ENCODE peak calls at places on chromosomes 1 and 21, in six cellular contexts. M is ovary, F is PC-3, U is Peyer's patch, Z is body of pancreas, A is AG10803. S is an unnamed sample.

GRCh38 chr1:54546651-54547348 is 1.2 kb upstream of the ACOT11 start:
- DNase-seq in M (no peak), F (no peak), U (no peak), Z (no peak), A (no peak), S (no peak)

GRCh38 chr1:201488817-201489581 is 17.9 kb downstream of the CSRP1 start:
- DNase-seq in M (peak), F (peak), U (peak), Z (peak), A (peak), S (no peak)

GRCh38 chr21:27649323-27649722 is 682.4 kb upstream of the ADAMTS5 start:
- DNase-seq in M (no peak), F (peak), U (no peak), Z (no peak), A (peak), S (no peak)

GRCh38 chr21:34790834-34791233 is 122.0 kb downstream of the CLIC6 start:
- DNase-seq in M (no peak), F (peak), U (no peak), Z (no peak), A (no peak), S (no peak)

GRCh38 chr1:74689800-74690696 is 16.5 kb upstream of the ERICH3 start:
- DNase-seq in M (peak), F (peak), U (peak), Z (peak), A (peak), S (no peak)

GRCh38 chr1:41856361-41857285 is 62.1 kb downstream of the HIVEP3 start:
- DNase-seq in M (no peak), F (no peak), U (no peak), Z (no peak), A (peak), S (no peak)

GRCh38 chr1:155051777-155052398 is 772 bp downstream of the ADAM15 start:
- DNase-seq in M (peak), F (peak), U (peak), Z (peak), A (peak), S (no peak)

GRCh38 chr1:157585984-157586383 is 11.9 kb downstream of the FCRL4 start:
- DNase-seq in M (no peak), F (no peak), U (no peak), Z (no peak), A (no peak), S (no peak)

GRCh38 chr1:232792949-232793348 is 12.3 kb upstream of the MAP10 start:
- DNase-seq in M (no peak), F (no peak), U (no peak), Z (no peak), A (no peak), S (no peak)

GRCh38 chr1:62054188-62054587 is 140.5 kb upstream of the L1TD1 start:
- DNase-seq in M (no peak), F (no peak), U (no peak), Z (no peak), A (no peak), S (no peak)

GRCh38 chr1:101144868-101145808 is 91.7 kb upstream of the S1PR1 start:
- DNase-seq in M (no peak), F (no peak), U (no peak), Z (no peak), A (no peak), S (no peak)

GRCh38 chr1:199855580-199855979 is 171.9 kb upstream of the NR5A2 start:
- DNase-seq in M (no peak), F (peak), U (no peak), Z (no peak), A (peak), S (no peak)

GRCh38 chr1:233240839-233241682 is 54.5 kb downstream of the PCNX2 start:
- DNase-seq in M (peak), F (peak), U (peak), Z (peak), A (peak), S (no peak)

GRCh38 chr1:12088607-12089006 is 25.5 kb downstream of the TNFRSF8 start:
- DNase-seq in M (no peak), F (no peak), U (peak), Z (no peak), A (no peak), S (no peak)

GRCh38 chr1:22131875-22132486 is 10.9 kb downstream of the WNT4 start:
- DNase-seq in M (no peak), F (peak), U (peak), Z (peak), A (no peak), S (peak)

GRCh38 chr1:2528016-2528415 is 1.6 kb upstream of the PANK4 start:
- DNase-seq in M (peak), F (no peak), U (no peak), Z (peak), A (no peak), S (no peak)

GRCh38 chr1:150748859-150749719 is 16.5 kb downstream of the CTSS start:
- DNase-seq in M (no peak), F (no peak), U (no peak), Z (no peak), A (no peak), S (no peak)

GRCh38 chr1:27491748-27492700 is 2.1 kb upstream of the WASF2 start:
- DNase-seq in M (peak), F (no peak), U (peak), Z (no peak), A (peak), S (no peak)

GRCh38 chr1:44999232-44999631 is 11.9 kb downstream of the HECTD3 start:
- DNase-seq in M (no peak), F (no peak), U (no peak), Z (no peak), A (no peak), S (no peak)

GRCh38 chr1:224668991-224669390 is 52.9 kb downstream of the CNIH3 start:
- DNase-seq in M (no peak), F (no peak), U (no peak), Z (peak), A (peak), S (no peak)

GRCh38 chr1:174448531-174448883 is 743 bp downstream of the GPR52 start:
- DNase-seq in M (no peak), F (no peak), U (no peak), Z (no peak), A (no peak), S (no peak)

GRCh38 chr21:21806711-21807597 is 808.7 kb downstream of the NCAM2 start:
- DNase-seq in M (no peak), F (no peak), U (no peak), Z (no peak), A (no peak), S (no peak)

GRCh38 chr1:53334781-53335180 is 6.9 kb upstream of the LRP8 start:
- DNase-seq in M (no peak), F (no peak), U (peak), Z (no peak), A (no peak), S (peak)

GRCh38 chr1:163703794-163704193 is 382.0 kb downstream of the NUF2 start:
- DNase-seq in M (no peak), F (peak), U (no peak), Z (no peak), A (no peak), S (no peak)

GRCh38 chr1:212466437-212466836 is 33.7 kb downstream of the NENF start:
- DNase-seq in M (no peak), F (no peak), U (no peak), Z (no peak), A (no peak), S (no peak)

GRCh38 chr21:25670726-25671125 is 31.7 kb downstream of the JAM2 start:
- DNase-seq in M (no peak), F (no peak), U (no peak), Z (no peak), A (peak), S (no peak)

GRCh38 chr1:47555841-47556616 is 118.2 kb downstream of the FOXD2 start:
- DNase-seq in M (no peak), F (no peak), U (no peak), Z (no peak), A (no peak), S (no peak)

GRCh38 chr1:190168116-190168515 is 309.5 kb downstream of the BRINP3 start:
- DNase-seq in M (no peak), F (peak), U (no peak), Z (no peak), A (no peak), S (no peak)

GRCh38 chr1:188058801-188059200 is 1230.1 kb downstream of the PLA2G4A start:
- DNase-seq in M (no peak), F (no peak), U (no peak), Z (no peak), A (no peak), S (no peak)

GRCh38 chr21:17512245-17513213 is at the start of gene CXADR:
- DNase-seq in M (peak), F (peak), U (peak), Z (peak), A (no peak), S (peak)
- TF ChIP-seq CTCF in M (peak), F (peak), U (no peak), Z (peak), A (peak), S (no peak)

DNA sequence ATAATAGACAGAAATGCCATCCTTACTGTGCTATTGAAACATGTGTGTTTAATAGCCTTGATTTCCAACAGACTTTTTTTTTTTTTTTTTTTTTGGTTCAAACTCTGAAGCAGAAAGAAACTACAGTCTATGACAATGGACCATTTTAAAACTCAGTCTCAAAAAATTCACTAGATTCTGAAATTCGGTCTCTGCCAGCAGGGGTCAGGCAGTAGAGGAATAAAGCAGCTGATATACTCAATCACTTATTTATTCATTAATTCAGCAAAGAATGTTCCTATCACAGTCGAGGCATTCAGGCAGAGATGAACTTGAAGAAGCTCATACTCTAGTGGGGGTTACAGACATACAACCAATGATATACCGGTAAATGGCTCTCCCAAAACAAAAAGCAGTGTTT is 260.9 kb upstream of the DMRTA2 start:
- DNase-seq in M (no peak), F (no peak), U (no peak), Z (no peak), A (no peak), S (no peak)
- TF ChIP-seq CTCF in M (no peak), F (peak), U (no peak), Z (no peak), A (no peak), S (no peak)

GRCh38 chr1:194161591-194161990 is 975.2 kb upstream of the B3GALT2 start:
- DNase-seq in M (no peak), F (no peak), U (no peak), Z (no peak), A (no peak), S (no peak)
- TF ChIP-seq CTCF in M (no peak), F (no peak), U (no peak), Z (no peak), A (no peak), S (no peak)

GRCh38 chr1:16921391-16922185 is at the start of gene CROCC:
- DNase-seq in M (no peak), F (no peak), U (peak), Z (peak), A (no peak), S (no peak)
- TF ChIP-seq CTCF in M (no peak), F (no peak), U (no peak), Z (no peak), A (no peak), S (no peak)

GRCh38 chr1:48876221-48876785 is 99.6 kb upstream of the BEND5 start:
- DNase-seq in M (no peak), F (peak), U (no peak), Z (no peak), A (peak), S (no peak)
- TF ChIP-seq CTCF in M (no peak), F (no peak), U (no peak), Z (no peak), A (peak), S (no peak)

GRCh38 chr1:20983297-20983889 is 193.3 kb downstream of the EIF4G3 start:
- DNase-seq in M (no peak), F (peak), U (no peak), Z (no peak), A (no peak), S (no peak)
- TF ChIP-seq CTCF in M (no peak), F (peak), U (no peak), Z (no peak), A (no peak), S (no peak)

DNA sequence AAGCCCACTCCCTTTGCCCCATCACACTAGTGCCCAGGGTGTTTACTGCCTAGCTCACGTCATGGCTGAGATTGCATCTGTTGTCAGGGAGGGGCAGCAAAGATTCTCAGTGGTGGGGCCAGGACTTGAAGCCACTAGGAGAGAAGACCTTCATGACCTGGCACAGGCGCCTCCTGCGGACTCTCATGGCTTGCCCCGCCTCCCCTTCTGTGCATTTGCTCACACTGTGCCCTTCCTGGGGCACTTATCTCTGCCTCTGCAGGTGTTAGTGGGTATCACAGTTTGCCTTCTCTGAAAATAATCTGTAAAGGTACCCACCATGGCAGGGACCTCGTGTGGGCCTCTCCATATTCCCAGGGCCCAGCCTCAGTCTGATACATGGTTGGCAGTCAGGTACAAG is 20.1 kb downstream of the PTPRU start:
- DNase-seq in M (no peak), F (no peak), U (no peak), Z (no peak), A (no peak), S (no peak)
- TF ChIP-seq CTCF in M (no peak), F (no peak), U (no peak), Z (no peak), A (no peak), S (no peak)

GRCh38 chr1:205584732-205585131 is 47.1 kb downstream of the ELK4 start:
- DNase-seq in M (no peak), F (no peak), U (peak), Z (no peak), A (no peak), S (no peak)
- TF ChIP-seq CTCF in M (no peak), F (peak), U (no peak), Z (no peak), A (peak), S (no peak)

DNA sequence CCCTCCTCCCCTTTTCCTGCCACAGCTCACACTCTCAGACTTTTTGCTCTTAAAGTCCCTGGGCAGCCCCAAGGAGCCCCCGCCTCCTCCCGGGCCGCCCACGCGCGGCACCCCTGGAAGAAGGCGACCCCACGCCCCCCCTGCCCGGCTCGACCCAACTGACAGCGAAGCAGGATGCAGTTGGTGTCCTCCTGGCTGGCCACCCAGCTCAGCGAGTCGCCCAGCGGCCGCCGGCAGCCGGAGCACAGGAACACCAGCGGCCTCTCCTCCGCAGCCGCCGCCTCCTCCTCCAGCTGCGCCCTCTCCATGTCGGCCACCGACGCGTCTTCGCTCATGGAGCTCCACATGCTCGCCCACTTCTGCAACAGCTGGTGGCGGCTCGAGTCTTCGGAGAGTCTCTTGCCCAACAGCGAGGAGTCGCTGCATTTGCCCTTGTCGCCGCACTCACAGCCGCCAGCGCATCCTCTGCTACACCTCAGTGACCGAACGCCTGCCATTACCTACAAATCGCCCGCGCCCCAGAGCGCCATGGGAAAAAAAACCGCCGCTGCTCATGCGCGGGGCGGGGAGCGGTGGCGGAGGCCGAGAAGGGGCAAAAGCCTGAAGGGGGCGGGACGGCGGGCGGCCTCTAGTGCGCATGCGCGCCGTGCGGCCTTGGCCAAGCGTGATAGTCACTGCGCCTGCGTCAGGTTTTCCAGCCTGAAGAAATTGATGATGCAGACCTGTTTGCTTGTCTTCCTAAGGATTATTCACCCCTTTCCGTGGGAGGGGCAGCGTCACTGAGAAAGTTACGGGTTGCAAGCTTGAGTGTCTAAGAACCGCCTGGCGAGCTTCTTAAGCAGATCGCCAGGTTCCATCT is at the start of gene MIS18A:
- DNase-seq in M (peak), F (peak), U (peak), Z (peak), A (peak), S (peak)
- TF ChIP-seq CTCF in M (no peak), F (no peak), U (no peak), Z (no peak), A (peak), S (no peak)